ENCODE peak calls at places on chromosome 2, in seven cellular contexts. U is stimulated activated CD4-positive, alpha-beta T cell treated with anti-CD3 and anti-CD28 coated beads, Interleukin-4, amount 100 ng/mL, for 24 hours; P is ELR; N is CD4-positive, alpha-beta T cell; G is fibroblast of mammary gland; Q is body of pancreas; E is NCI-H2081. A is an unnamed sample.

GRCh38 chr2:48715042-48715899 is 40.3 kb downstream of the LHCGR start:
- DNase-seq in U (no peak), P (peak; percentile 22), N (no peak), G (peak; percentile 46), Q (peak; percentile 9), E (no peak), A (no peak)

GRCh38 chr2:121699421-121700328 is 37.0 kb downstream of the NIFK start:
- DNase-seq in U (peak; percentile 86), P (peak; percentile 92), N (peak; percentile 76), G (peak; percentile 88), Q (peak; percentile 65), E (no peak), A (no peak)

GRCh38 chr2:196204991-196205766 is 33.8 kb upstream of the STK17B start:
- DNase-seq in U (no peak), P (no peak), N (no peak), G (peak; percentile 8), Q (no peak), E (no peak), A (no peak)

GRCh38 chr2:133266075-133266925 is 302.0 kb downstream of the NCKAP5 start:
- DNase-seq in U (no peak), P (peak; percentile 66), N (no peak), G (no peak), Q (no peak), E (no peak), A (no peak)

GRCh38 chr2:88599527-88599926 is 27.7 kb downstream of the EIF2AK3 start:
- DNase-seq in U (no peak), P (no peak), N (no peak), G (no peak), Q (no peak), E (no peak), A (no peak)

GRCh38 chr2:147224070-147224469 is 620.8 kb upstream of the ACVR2A start:
- DNase-seq in U (no peak), P (peak; percentile 22), N (no peak), G (peak; percentile 16), Q (no peak), E (peak; percentile 30), A (no peak)

GRCh38 chr2:159044804-159045286 is 76.4 kb downstream of the TANC1 start:
- DNase-seq in U (no peak), P (no peak), N (no peak), G (peak; percentile 28), Q (peak; percentile 46), E (no peak), A (no peak)

GRCh38 chr2:241242306-241242705 is 53.8 kb downstream of the ANO7 start:
- DNase-seq in U (no peak), P (no peak), N (no peak), G (no peak), Q (no peak), E (no peak), A (no peak)

GRCh38 chr2:165745916-165746315 is 48.1 kb downstream of the GALNT3 start:
- DNase-seq in U (no peak), P (no peak), N (no peak), G (peak; percentile 17), Q (no peak), E (no peak), A (no peak)

GRCh38 chr2:12965540-12966269 is 249.0 kb downstream of the TRIB2 start:
- DNase-seq in U (no peak), P (peak; percentile 88), N (no peak), G (peak; percentile 77), Q (no peak), E (no peak), A (no peak)

A was measured in NCI-H1436 treated with DMSO at 0.1 percent for 48 hours.